ENCODE peak calls at places on chromosomes 12 and 14, in ten cellular contexts. A is astrocyte, Q is stomach, H is heart left ventricle, P is uterus, W is Peyer's patch, E is upper lobe of right lung, T is HAP-1, Y is colonic mucosa, V is ovary. K is an unnamed sample.

GRCh38 chr14:68684466-68685418 is 108.1 kb downstream of the ZFP36L1 start:
- DNase-seq in E (peak; percentile 34), Q (no peak), P (peak; percentile 10), H (no peak), Y (no peak), W (no peak), V (no peak), T (no peak), A (no peak), K (no peak)

GRCh38 chr12:115983226-115983798 is 294.2 kb downstream of the MED13L start:
- DNase-seq in Q (no peak), T (no peak), Y (no peak), V (no peak), E (no peak), A (no peak), P (no peak), H (no peak), W (no peak), K (no peak)

GRCh38 chr12:66803972-66804371 is 125.1 kb upstream of the GRIP1 start:
- DNase-seq in W (no peak), Q (no peak), Y (no peak), V (no peak), H (no peak), P (no peak), E (no peak), T (no peak), A (peak; percentile 10), K (no peak)

GRCh38 chr14:91744068-91744480 is 12.2 kb upstream of the CATSPERB start:
- DNase-seq in Q (peak; percentile 60), A (no peak), W (no peak), H (no peak), T (no peak), E (no peak), Y (peak; percentile 69), V (no peak), P (no peak), K (no peak)

GRCh38 chr12:4293299-4293941 is 19.9 kb downstream of the CCND2 start:
- DNase-seq in W (no peak), P (no peak), T (no peak), Q (no peak), Y (no peak), V (no peak), E (no peak), H (no peak), A (no peak), K (no peak)

GRCh38 chr12:52629251-52630103 is 11.1 kb upstream of the KRT73 start:
- DNase-seq in V (no peak), Q (no peak), W (no peak), P (no peak), A (no peak), Y (no peak), H (no peak), E (no peak), T (no peak), K (no peak)

GRCh38 chr12:26790645-26790994 is 42.4 kb downstream of the ITPR2 start:
- DNase-seq in T (no peak), P (no peak), A (no peak), V (no peak), H (no peak), Q (no peak), E (no peak), Y (no peak), W (no peak), K (no peak)

GRCh38 chr12:132171293-132171967 is 27.2 kb downstream of the NOC4L start:
- DNase-seq in Q (no peak), V (no peak), P (no peak), H (no peak), A (no peak), T (no peak), Y (no peak), E (peak; percentile 56), W (no peak), K (peak; percentile 6)

GRCh38 chr14:95703341-95703740 is 10.6 kb downstream of the TCL1A start:
- DNase-seq in T (no peak), Y (no peak), P (no peak), Q (no peak), W (no peak), E (no peak), V (no peak), H (no peak), A (no peak), K (no peak)

GRCh38 chr14:95705518-95705917 is 8.4 kb downstream of the TCL1A start:
- DNase-seq in P (no peak), T (no peak), H (no peak), E (no peak), V (no peak), Y (no peak), W (no peak), A (no peak), Q (no peak), K (no peak)

GRCh38 chr14:95710106-95710505 is 3.8 kb downstream of the TCL1A start:
- DNase-seq in Y (no peak), H (no peak), P (no peak), A (no peak), W (no peak), E (no peak), Q (no peak), T (no peak), V (no peak), K (no peak)

GRCh38 chr14:95703805-95704204 is 10.1 kb downstream of the TCL1A start:
- DNase-seq in E (no peak), A (no peak), V (no peak), P (no peak), H (no peak), Q (no peak), W (no peak), Y (no peak), T (no peak), K (no peak)

GRCh38 chr14:95707327-95707726 is 6.6 kb downstream of the TCL1A start:
- DNase-seq in V (no peak), E (no peak), Q (no peak), P (no peak), A (no peak), T (no peak), W (no peak), Y (no peak), H (no peak), K (no peak)
- H3K4me1 ChIP-seq in V (no peaks in the 10 kb centered on the region), E (no peaks in the 10 kb centered on the region), Q (no peaks in the 10 kb centered on the region), P (no peaks in the 10 kb centered on the region), A (no peaks in the 10 kb centered on the region), T (peaks cover 3% of the 10 kb centered on the region), W (no peaks in the 10 kb centered on the region), Y (no peaks in the 10 kb centered on the region), H (no peaks in the 10 kb centered on the region), K (no peaks in the 10 kb centered on the region)

GRCh38 chr14:73238941-73239340 is 1.6 kb downstream of the PAPLN start:
- DNase-seq in H (no peak), V (peak; percentile 46), P (no peak), Q (no peak), A (no peak), W (peak; percentile 37), E (no peak), Y (no peak), T (no peak), K (no peak)

GRCh38 chr14:73239463-73240241 is 2.3 kb downstream of the PAPLN start:
- DNase-seq in T (no peak), Q (no peak), E (no peak), A (peak; percentile 52), P (peak; percentile 61), W (peak; percentile 50), Y (no peak), V (peak; percentile 83), H (no peak), K (peak; percentile 33)

GRCh38 chr14:73237786-73238261 is 518 bp downstream of the PAPLN start:
- DNase-seq in Y (no peak), V (peak; percentile 56), W (peak; percentile 52), T (peak; percentile 5), A (no peak), Q (no peak), E (no peak), P (no peak), H (no peak), K (no peak)

GRCh38 chr14:73237219-73237785 is at the start of gene PAPLN:
- DNase-seq in T (peak; percentile 54), A (no peak), W (peak; percentile 72), Q (no peak), H (no peak), E (no peak), V (peak; percentile 65), P (no peak), Y (peak; percentile 65), K (no peak)

GRCh38 chr14:73238262-73238852 is 1.1 kb downstream of the PAPLN start:
- DNase-seq in P (no peak), W (peak; percentile 44), Q (no peak), E (no peak), Y (no peak), A (peak; percentile 84), V (peak; percentile 54), T (peak; percentile 51), H (no peak), K (no peak)
- H3K4me1 ChIP-seq in P (no peaks in the 10 kb centered on the region), W (peaks cover 60% of the 10 kb centered on the region), Q (peaks cover 79% of the 10 kb centered on the region), E (peaks cover 53% of the 10 kb centered on the region), Y (peaks cover 11% of the 10 kb centered on the region), A (peaks cover 26% of the 10 kb centered on the region), V (peaks cover 32% of the 10 kb centered on the region), T (peaks cover 9% of the 10 kb centered on the region), H (peaks cover 8% of the 10 kb centered on the region), K (peaks cover 5% of the 10 kb centered on the region)

GRCh38 chr12:120115066-120115465 is 1.5 kb downstream of the RAB35 start:
- DNase-seq in E (no peak), H (no peak), T (no peak), Y (no peak), Q (no peak), P (no peak), V (no peak), A (peak; percentile 47), W (no peak), K (no peak)

GRCh38 chr12:120115692-120116442 is 686 bp downstream of the RAB35 start:
- DNase-seq in Q (no peak), V (peak; percentile 62), W (no peak), A (no peak), T (no peak), Y (peak; percentile 44), E (peak; percentile 76), H (peak; percentile 35), P (no peak), K (no peak)

GRCh38 chr12:120117961-120118709 is 1.6 kb upstream of the RAB35 start:
- DNase-seq in E (no peak), A (no peak), P (no peak), V (no peak), Q (no peak), H (no peak), T (peak; percentile 32), W (no peak), Y (no peak), K (no peak)

GRCh38 chr12:120116792-120117651 is 469 bp upstream of the RAB35 start:
- DNase-seq in Y (peak; percentile 96), H (peak; percentile 97), Q (peak; percentile 95), V (peak; percentile 97), W (peak; percentile 98), E (peak; percentile 98), P (peak; percentile 96), A (no peak), T (peak; percentile 92), K (peak; percentile 95)

DNA sequence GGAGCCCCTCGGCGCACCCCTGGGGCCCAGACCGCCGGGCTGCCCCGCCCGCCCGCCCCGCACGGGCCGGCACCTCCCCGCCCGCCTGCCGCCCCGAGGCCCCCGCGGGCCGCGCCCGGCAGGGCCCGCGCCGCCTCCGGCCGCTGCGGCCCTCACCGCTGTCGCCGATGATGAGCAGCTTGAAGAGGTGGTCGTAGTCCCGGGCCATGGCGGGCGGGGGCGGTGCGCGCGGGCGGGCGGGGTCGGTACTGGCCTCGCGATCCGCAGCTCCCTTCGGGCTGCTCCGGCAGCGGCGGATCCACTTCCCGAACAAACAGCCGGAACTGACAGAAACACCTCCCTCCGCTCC is at the start of gene RAB35:
- DNase-seq in T (no peak), H (no peak), Y (no peak), P (no peak), A (peak; percentile 72), Q (no peak), V (no peak), E (no peak), W (no peak), K (no peak)
- H3K4me1 ChIP-seq in T (peaks cover 18% of the 10 kb centered on the region), H (peaks cover 16% of the 10 kb centered on the region), Y (peaks cover 8% of the 10 kb centered on the region), P (peaks cover 5% of the 10 kb centered on the region), A (peaks cover 26% of the 10 kb centered on the region), Q (peaks cover 75% of the 10 kb centered on the region), V (peaks cover 16% of the 10 kb centered on the region), E (peaks cover 44% of the 10 kb centered on the region), W (peaks cover 40% of the 10 kb centered on the region), K (peaks cover 70% of the 10 kb centered on the region)

DNA sequence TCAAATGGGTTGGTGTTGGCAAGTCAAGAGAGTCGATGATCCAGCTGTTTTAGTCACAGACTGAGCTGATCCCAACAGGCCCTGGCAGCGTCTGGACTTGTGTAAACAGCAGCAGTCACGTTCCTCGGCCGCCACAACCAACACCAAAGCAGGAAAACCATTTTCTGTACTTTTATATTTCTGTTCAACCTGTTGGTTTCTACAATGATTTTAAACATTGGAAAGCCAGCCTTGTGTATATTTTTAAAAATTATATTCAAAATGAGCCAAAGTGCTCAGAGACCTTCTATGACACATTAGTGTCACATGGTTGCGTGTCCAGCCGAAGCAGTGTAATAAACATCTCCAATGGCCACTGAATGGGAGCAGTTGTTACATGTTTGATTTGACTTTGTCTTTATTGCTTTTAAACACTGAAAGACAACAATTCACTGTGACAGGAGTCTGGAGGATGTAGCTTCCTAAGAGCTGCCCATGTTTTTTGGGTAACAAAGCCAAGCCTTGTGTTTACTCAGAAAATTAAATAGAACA is 5.9 kb upstream of the SIVA1 start:
- DNase-seq in T (no peak), Y (peak; percentile 59), V (no peak), Q (peak; percentile 81), A (no peak), E (no peak), H (no peak), W (no peak), P (no peak), K (no peak)
- H3K4me1 ChIP-seq in T (peaks cover 3% of the 10 kb centered on the region), Y (peaks cover 16% of the 10 kb centered on the region), V (peaks cover 2% of the 10 kb centered on the region), Q (peaks cover 54% of the 10 kb centered on the region), A (peaks cover 9% of the 10 kb centered on the region), E (peaks cover 13% of the 10 kb centered on the region), H (peaks cover 3% of the 10 kb centered on the region), W (peaks cover 47% of the 10 kb centered on the region), P (no peaks in the 10 kb centered on the region), K (peaks cover 1% of the 10 kb centered on the region)